ENCODE peak calls at places on chromosomes 13 and 19, in seven cellular contexts. One of them, this sample, is unnamed.

GRCh38 chr13:26019241-26019640 is 32.6 kb downstream of the SHISA2 start:
- DNase-seq in hepatocyte: no peak
- DNase-seq in transverse colon: no peak
- DNase-seq in Peyer's patch: no peak
- DNase-seq in CD8-positive, alpha-beta T cell: no peak
- DNase-seq in GM06990: no peak
- DNase-seq in brain microvascular endothelial cell: no peak
- DNase-seq in this sample: no peak

GRCh38 chr13:100875392-100876043 is 200.9 kb upstream of the TMTC4 start:
- DNase-seq in hepatocyte: no peak
- DNase-seq in transverse colon: no peak
- DNase-seq in Peyer's patch: no peak
- DNase-seq in CD8-positive, alpha-beta T cell: no peak
- DNase-seq in GM06990: peak
- DNase-seq in brain microvascular endothelial cell: peak
- DNase-seq in this sample: no peak

GRCh38 chr13:112059457-112060317 is 7.3 kb upstream of the SOX1 start:
- DNase-seq in hepatocyte: no peak
- DNase-seq in transverse colon: no peak
- DNase-seq in Peyer's patch: no peak
- DNase-seq in CD8-positive, alpha-beta T cell: no peak
- DNase-seq in GM06990: no peak
- DNase-seq in brain microvascular endothelial cell: no peak
- DNase-seq in this sample: no peak

GRCh38 chr19:30249911-30250310 is 122.3 kb upstream of the ZNF536 start:
- DNase-seq in hepatocyte: no peak
- DNase-seq in transverse colon: no peak
- DNase-seq in Peyer's patch: no peak
- DNase-seq in CD8-positive, alpha-beta T cell: no peak
- DNase-seq in GM06990: no peak
- DNase-seq in brain microvascular endothelial cell: no peak
- DNase-seq in this sample: no peak

GRCh38 chr19:17687141-17687856 is 855 bp downstream of the UNC13A start:
- DNase-seq in hepatocyte: no peak
- DNase-seq in transverse colon: no peak
- DNase-seq in Peyer's patch: no peak
- DNase-seq in CD8-positive, alpha-beta T cell: no peak
- DNase-seq in GM06990: no peak
- DNase-seq in brain microvascular endothelial cell: no peak
- DNase-seq in this sample: no peak

GRCh38 chr13:41520699-41521630 is 63.6 kb downstream of the RGCC start:
- DNase-seq in hepatocyte: no peak
- DNase-seq in transverse colon: no peak
- DNase-seq in Peyer's patch: no peak
- DNase-seq in CD8-positive, alpha-beta T cell: no peak
- DNase-seq in GM06990: no peak
- DNase-seq in brain microvascular endothelial cell: no peak
- DNase-seq in this sample: no peak

GRCh38 chr19:30662211-30662861 is 290.2 kb downstream of the ZNF536 start:
- DNase-seq in hepatocyte: no peak
- DNase-seq in transverse colon: no peak
- DNase-seq in Peyer's patch: no peak
- DNase-seq in CD8-positive, alpha-beta T cell: no peak
- DNase-seq in GM06990: no peak
- DNase-seq in brain microvascular endothelial cell: no peak
- DNase-seq in this sample: no peak

GRCh38 chr13:102657630-102658029 is 37.2 kb downstream of the METTL21C start:
- DNase-seq in hepatocyte: no peak
- DNase-seq in transverse colon: no peak
- DNase-seq in Peyer's patch: no peak
- DNase-seq in CD8-positive, alpha-beta T cell: no peak
- DNase-seq in GM06990: no peak
- DNase-seq in brain microvascular endothelial cell: no peak
- DNase-seq in this sample: no peak

GRCh38 chr13:107138987-107139386 is 571.0 kb upstream of the ARGLU1 start:
- DNase-seq in hepatocyte: no peak
- DNase-seq in transverse colon: no peak
- DNase-seq in Peyer's patch: no peak
- DNase-seq in CD8-positive, alpha-beta T cell: no peak
- DNase-seq in GM06990: no peak
- DNase-seq in brain microvascular endothelial cell: no peak
- DNase-seq in this sample: no peak

GRCh38 chr13:50318887-50319286 is 303.6 kb downstream of the KCNRG start:
- DNase-seq in hepatocyte: no peak
- DNase-seq in transverse colon: no peak
- DNase-seq in Peyer's patch: no peak
- DNase-seq in CD8-positive, alpha-beta T cell: no peak
- DNase-seq in GM06990: no peak
- DNase-seq in brain microvascular endothelial cell: no peak
- DNase-seq in this sample: no peak

GRCh38 chr13:25170554-25171107 is 1.5 kb downstream of the AMER2 start:
- DNase-seq in hepatocyte: peak
- DNase-seq in transverse colon: no peak
- DNase-seq in Peyer's patch: no peak
- DNase-seq in CD8-positive, alpha-beta T cell: no peak
- DNase-seq in GM06990: no peak
- DNase-seq in brain microvascular endothelial cell: no peak
- DNase-seq in this sample: no peak

GRCh38 chr13:110713981-110714797 is 689 bp downstream of the ING1 start:
- DNase-seq in hepatocyte: peak
- DNase-seq in transverse colon: peak
- DNase-seq in Peyer's patch: peak
- DNase-seq in CD8-positive, alpha-beta T cell: peak
- DNase-seq in GM06990: peak
- DNase-seq in brain microvascular endothelial cell: peak
- DNase-seq in this sample: peak

GRCh38 chr19:35557539-35558399 is 5.7 kb downstream of the ATP4A start:
- DNase-seq in hepatocyte: peak
- DNase-seq in transverse colon: peak
- DNase-seq in Peyer's patch: no peak
- DNase-seq in CD8-positive, alpha-beta T cell: peak
- DNase-seq in GM06990: peak
- DNase-seq in brain microvascular endothelial cell: peak
- DNase-seq in this sample: peak

GRCh38 chr19:2365201-2365970 is 5.3 kb downstream of the TMPRSS9 start:
- DNase-seq in hepatocyte: no peak
- DNase-seq in transverse colon: no peak
- DNase-seq in Peyer's patch: no peak
- DNase-seq in CD8-positive, alpha-beta T cell: no peak
- DNase-seq in GM06990: no peak
- DNase-seq in brain microvascular endothelial cell: no peak
- DNase-seq in this sample: no peak

GRCh38 chr19:35327642-35328041 is 1.3 kb upstream of the CD22 start:
- DNase-seq in hepatocyte: no peak
- DNase-seq in transverse colon: no peak
- DNase-seq in Peyer's patch: no peak
- DNase-seq in CD8-positive, alpha-beta T cell: no peak
- DNase-seq in GM06990: no peak
- DNase-seq in brain microvascular endothelial cell: no peak
- DNase-seq in this sample: no peak

GRCh38 chr19:48874309-48875135 is 2.3 kb downstream of the PPP1R15A start:
- DNase-seq in hepatocyte: no peak
- DNase-seq in transverse colon: peak
- DNase-seq in Peyer's patch: peak
- DNase-seq in CD8-positive, alpha-beta T cell: no peak
- DNase-seq in GM06990: no peak
- DNase-seq in brain microvascular endothelial cell: peak
- DNase-seq in this sample: peak

GRCh38 chr19:14682084-14682483 is 7.4 kb upstream of the ADGRE3 start:
- DNase-seq in hepatocyte: no peak
- DNase-seq in transverse colon: no peak
- DNase-seq in Peyer's patch: no peak
- DNase-seq in CD8-positive, alpha-beta T cell: no peak
- DNase-seq in GM06990: no peak
- DNase-seq in brain microvascular endothelial cell: no peak
- DNase-seq in this sample: no peak

GRCh38 chr13:54185101-54185500 is 1156.5 kb downstream of the OLFM4 start:
- DNase-seq in hepatocyte: no peak
- DNase-seq in transverse colon: no peak
- DNase-seq in Peyer's patch: no peak
- DNase-seq in CD8-positive, alpha-beta T cell: no peak
- DNase-seq in GM06990: no peak
- DNase-seq in brain microvascular endothelial cell: no peak
- DNase-seq in this sample: no peak

GRCh38 chr13:30033681-30034447 is 183.4 kb upstream of the UBL3 start:
- DNase-seq in hepatocyte: peak
- DNase-seq in transverse colon: no peak
- DNase-seq in Peyer's patch: no peak
- DNase-seq in CD8-positive, alpha-beta T cell: no peak
- DNase-seq in GM06990: no peak
- DNase-seq in brain microvascular endothelial cell: peak
- DNase-seq in this sample: no peak

DNA sequence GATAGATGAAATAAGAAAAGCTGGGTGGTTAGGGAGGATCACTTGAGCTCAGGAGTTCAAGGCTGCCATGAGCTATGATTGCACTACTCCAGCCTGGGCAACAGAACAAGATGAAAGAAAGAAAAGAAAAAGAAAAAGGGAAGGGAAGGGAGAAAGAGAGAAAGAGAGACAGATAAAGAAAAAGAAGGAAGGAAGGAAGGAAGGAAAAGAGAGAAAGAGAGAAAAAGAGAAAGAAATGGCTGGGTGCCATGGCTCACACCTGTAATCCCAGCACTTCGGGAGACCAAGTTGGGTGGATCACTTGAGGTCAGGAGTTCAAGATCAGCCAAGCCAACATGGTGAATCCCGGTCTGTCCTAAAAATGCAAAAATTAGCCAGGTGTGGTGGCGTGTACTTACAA is 21.1 kb downstream of the TEX101 start:
- DNase-seq in hepatocyte: no peak
- DNase-seq in transverse colon: no peak
- DNase-seq in Peyer's patch: no peak
- DNase-seq in CD8-positive, alpha-beta T cell: no peak
- DNase-seq in GM06990: no peak
- DNase-seq in brain microvascular endothelial cell: no peak
- DNase-seq in this sample: no peak
- H3K4me3 ChIP-seq in hepatocyte: no peak
- H3K4me3 ChIP-seq in transverse colon: no peak
- H3K4me3 ChIP-seq in Peyer's patch: no peak
- H3K4me3 ChIP-seq in CD8-positive, alpha-beta T cell: no peak
- H3K4me3 ChIP-seq in GM06990: no peak
- H3K4me3 ChIP-seq in brain microvascular endothelial cell: no peak
- H3K4me3 ChIP-seq in this sample: no peak

GRCh38 chr19:55753401-55753800 is 5.5 kb upstream of the RFPL4A start:
- DNase-seq in hepatocyte: no peak
- DNase-seq in transverse colon: peak
- DNase-seq in Peyer's patch: no peak
- DNase-seq in CD8-positive, alpha-beta T cell: no peak
- DNase-seq in GM06990: no peak
- DNase-seq in brain microvascular endothelial cell: no peak
- DNase-seq in this sample: no peak
- TF ChIP-seq CTCF in hepatocyte: no peak
- TF ChIP-seq CTCF in transverse colon: no peak
- TF ChIP-seq CTCF in Peyer's patch: no peak
- TF ChIP-seq CTCF in CD8-positive, alpha-beta T cell: no peak
- TF ChIP-seq CTCF in GM06990: no peak
- TF ChIP-seq CTCF in brain microvascular endothelial cell: no peak
- TF ChIP-seq CTCF in this sample: no peak

GRCh38 chr13:31427151-31427867 is 227.5 kb downstream of the B3GLCT start:
- DNase-seq in hepatocyte: no peak
- DNase-seq in transverse colon: no peak
- DNase-seq in Peyer's patch: no peak
- DNase-seq in CD8-positive, alpha-beta T cell: no peak
- DNase-seq in GM06990: no peak
- DNase-seq in brain microvascular endothelial cell: no peak
- DNase-seq in this sample: no peak

GRCh38 chr13:31421756-31422155 is 222.0 kb downstream of the B3GLCT start:
- DNase-seq in hepatocyte: no peak
- DNase-seq in transverse colon: no peak
- DNase-seq in Peyer's patch: no peak
- DNase-seq in CD8-positive, alpha-beta T cell: no peak
- DNase-seq in GM06990: no peak
- DNase-seq in brain microvascular endothelial cell: no peak
- DNase-seq in this sample: no peak

GRCh38 chr13:31426395-31426794 is 226.6 kb downstream of the B3GLCT start:
- DNase-seq in hepatocyte: no peak
- DNase-seq in transverse colon: no peak
- DNase-seq in Peyer's patch: no peak
- DNase-seq in CD8-positive, alpha-beta T cell: no peak
- DNase-seq in GM06990: no peak
- DNase-seq in brain microvascular endothelial cell: no peak
- DNase-seq in this sample: no peak

DNA sequence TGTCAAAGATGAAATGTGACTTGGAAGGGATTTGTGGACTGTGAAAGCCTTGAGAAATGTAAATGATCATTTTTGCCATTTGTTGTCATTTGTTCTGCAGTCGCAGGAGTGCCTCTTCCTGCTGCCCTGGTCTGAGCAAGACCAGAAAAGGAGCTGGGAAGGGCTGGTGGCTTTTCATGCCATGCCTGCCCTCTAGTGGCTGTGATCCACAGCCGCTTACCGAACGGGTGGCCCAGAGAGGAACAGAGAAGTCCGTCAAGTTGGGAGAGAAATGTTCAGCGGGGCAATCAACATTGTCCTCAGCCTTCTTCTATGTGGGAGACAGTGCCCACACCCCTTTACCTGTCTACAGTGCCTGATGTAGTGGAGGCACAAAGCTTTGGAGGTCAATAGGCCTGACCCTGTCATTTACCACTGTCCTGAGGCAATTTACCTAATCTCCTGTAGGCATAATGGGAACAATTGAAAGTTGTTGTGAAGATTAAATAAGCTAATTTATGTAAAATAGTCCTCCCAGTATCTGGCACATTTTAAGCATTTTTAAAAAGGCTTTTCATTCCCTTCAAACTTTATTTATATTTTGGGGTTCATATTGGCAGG is 224.5 kb downstream of the B3GLCT start:
- DNase-seq in hepatocyte: peak
- DNase-seq in transverse colon: peak
- DNase-seq in Peyer's patch: peak
- DNase-seq in CD8-positive, alpha-beta T cell: peak
- DNase-seq in GM06990: peak
- DNase-seq in brain microvascular endothelial cell: peak
- DNase-seq in this sample: peak
- H3K4me3 ChIP-seq in hepatocyte: no peak
- H3K4me3 ChIP-seq in transverse colon: no peak
- H3K4me3 ChIP-seq in Peyer's patch: no peak
- H3K4me3 ChIP-seq in CD8-positive, alpha-beta T cell: no peak
- H3K4me3 ChIP-seq in GM06990: no peak
- H3K4me3 ChIP-seq in brain microvascular endothelial cell: no peak
- H3K4me3 ChIP-seq in this sample: no peak

DNA sequence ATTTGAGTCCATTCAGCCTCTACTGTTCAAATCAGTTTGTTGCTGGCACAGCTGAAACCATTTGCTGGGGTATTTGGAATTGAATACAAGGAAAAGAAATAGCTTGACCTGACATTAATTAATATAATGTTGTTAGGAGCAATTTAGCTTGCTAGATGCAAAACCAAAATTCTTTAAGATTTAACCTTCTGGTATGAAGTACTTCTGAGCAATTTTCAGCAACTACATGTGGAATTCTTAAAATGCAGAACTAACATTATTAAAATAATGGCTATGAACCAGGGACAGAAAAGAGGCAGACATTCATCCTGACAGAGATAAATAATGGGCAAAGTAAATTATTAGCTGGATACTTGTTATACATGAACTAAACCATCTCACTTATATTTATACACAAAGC is 160.0 kb upstream of the MIR17HG start:
- DNase-seq in hepatocyte: no peak
- DNase-seq in transverse colon: no peak
- DNase-seq in Peyer's patch: no peak
- DNase-seq in CD8-positive, alpha-beta T cell: no peak
- DNase-seq in GM06990: no peak
- DNase-seq in brain microvascular endothelial cell: no peak
- DNase-seq in this sample: no peak
- TF ChIP-seq CTCF in hepatocyte: no peak
- TF ChIP-seq CTCF in transverse colon: no peak
- TF ChIP-seq CTCF in Peyer's patch: no peak
- TF ChIP-seq CTCF in CD8-positive, alpha-beta T cell: no peak
- TF ChIP-seq CTCF in GM06990: no peak
- TF ChIP-seq CTCF in brain microvascular endothelial cell: no peak
- TF ChIP-seq CTCF in this sample: no peak